ENCODE peak calls at places on chromosomes 12 and 14, in eight cellular contexts. A is WERI-Rb-1, X is amniotic epithelial cell, T is NCI-H2171, D is T follicular helper cell, I is iris pigment epithelial cell, W is mesenchymal stem cell, E is amygdala. Y is an unnamed sample.

GRCh38 chr12:48276621-48277020 is 73.5 kb upstream of the OR10AD1 start:
- DNase-seq in D (no peak), A (no peak), E (no peak), W (no peak), I (no peak), X (no peak), T (no peak), Y (no peak)

GRCh38 chr14:99621948-99622347 is 17.9 kb upstream of the CCDC85C start:
- DNase-seq in T (no peak), W (no peak), D (no peak), X (no peak), I (no peak), A (no peak), E (no peak), Y (no peak)

GRCh38 chr12:103928736-103929050 is 1.5 kb upstream of the HSP90B1 start:
- DNase-seq in I (no peak), T (no peak), X (no peak), D (peak), A (no peak), W (no peak), E (no peak), Y (no peak)

GRCh38 chr12:68113644-68114043 is 45.9 kb downstream of the IFNG start:
- DNase-seq in E (no peak), D (peak), A (peak), X (no peak), W (no peak), T (no peak), I (no peak), Y (peak)

GRCh38 chr14:62138593-62138992 is 376.4 kb downstream of the SNAPC1 start:
- DNase-seq in I (no peak), X (peak), W (no peak), D (no peak), A (peak), E (no peak), T (no peak), Y (no peak)

GRCh38 chr12:62919827-62920226 is 15.1 kb downstream of the PPM1H start:
- DNase-seq in D (no peak), E (no peak), T (peak), X (no peak), I (peak), A (no peak), W (no peak), Y (no peak)

GRCh38 chr12:12224240-12224940 is 42.5 kb downstream of the LRP6 start:
- DNase-seq in W (peak), E (no peak), I (peak), A (no peak), T (no peak), X (peak), D (no peak), Y (no peak)

GRCh38 chr12:95790912-95791849 is 617 bp upstream of the NTN4 start:
- DNase-seq in T (no peak), E (no peak), X (peak), D (no peak), I (no peak), A (peak), W (peak), Y (peak)

GRCh38 chr12:43980627-43981191 is 144.8 kb downstream of the TMEM117 start:
- DNase-seq in W (no peak), A (no peak), T (no peak), E (no peak), I (no peak), X (no peak), D (no peak), Y (no peak)

GRCh38 chr14:30655658-30656057 is 33.5 kb downstream of the SCFD1 start:
- DNase-seq in W (no peak), E (no peak), X (no peak), D (no peak), T (no peak), I (no peak), A (no peak), Y (no peak)

GRCh38 chr14:76919811-76920571 is 93.8 kb downstream of the LRRC74A start:
- DNase-seq in X (peak), A (peak), W (peak), T (peak), D (no peak), E (no peak), I (peak), Y (peak)

GRCh38 chr12:29769162-29769820 is 14.5 kb downstream of the TMTC1 start:
- DNase-seq in I (peak), X (peak), T (no peak), E (no peak), D (no peak), W (peak), A (no peak), Y (no peak)

GRCh38 chr12:128705140-128705539 is 118.6 kb downstream of the SLC15A4 start:
- DNase-seq in D (no peak), T (no peak), E (no peak), I (no peak), X (no peak), A (no peak), W (no peak), Y (no peak)

GRCh38 chr12:104718581-104718980 is 239.5 kb downstream of the SLC41A2 start:
- DNase-seq in A (no peak), T (no peak), X (peak), E (no peak), D (no peak), I (peak), W (no peak), Y (no peak)

GRCh38 chr14:99320105-99320572 is 48.1 kb upstream of the BCL11B start:
- DNase-seq in W (no peak), I (no peak), D (peak), X (no peak), A (peak), E (no peak), T (peak), Y (peak)

GRCh38 chr14:77203611-77204456 is 22.2 kb downstream of the TMEM63C start:
- DNase-seq in W (no peak), X (no peak), E (no peak), D (no peak), I (peak), A (peak), T (peak), Y (peak)

GRCh38 chr12:57522887-57523705 is 472 bp downstream of the MBD6 start:
- DNase-seq in A (peak), D (peak), E (no peak), T (peak), I (peak), W (peak), X (peak), Y (peak)

GRCh38 chr12:124254126-124254525 is 40.8 kb upstream of the RFLNA start:
- DNase-seq in A (no peak), T (no peak), X (no peak), E (no peak), I (no peak), W (no peak), D (no peak), Y (no peak)

GRCh38 chr14:36976571-36977023 is 195.8 kb downstream of the SLC25A21 start:
- DNase-seq in A (no peak), E (no peak), T (no peak), I (peak), D (no peak), W (peak), X (peak), Y (peak)

GRCh38 chr12:77728018-77728417 is 102.7 kb upstream of the NAV3 start:
- DNase-seq in D (no peak), W (no peak), E (no peak), T (no peak), A (no peak), I (no peak), X (peak), Y (no peak)

GRCh38 chr12:11719678-11720099 is 70.2 kb downstream of the ETV6 start:
- DNase-seq in W (peak), D (no peak), E (no peak), A (no peak), T (no peak), I (peak), X (peak), Y (peak)

GRCh38 chr12:65902504-65902903 is 78.2 kb downstream of the HMGA2 start:
- DNase-seq in D (no peak), T (no peak), A (no peak), W (peak), X (peak), I (peak), E (no peak), Y (no peak)

GRCh38 chr12:58922849-58923248 is 2.5 kb upstream of the LRIG3 start:
- DNase-seq in I (peak), D (no peak), T (no peak), A (no peak), W (peak), E (no peak), X (peak), Y (peak)

GRCh38 chr12:6336859-6337744 is 4.8 kb downstream of the TNFRSF1A start:
- DNase-seq in W (no peak), X (no peak), T (no peak), D (peak), A (no peak), E (no peak), I (peak), Y (no peak)

GRCh38 chr12:1519642-1520041 is 74.7 kb downstream of the FBXL14 start:
- DNase-seq in I (no peak), A (no peak), T (no peak), W (no peak), D (no peak), E (no peak), X (no peak), Y (peak)

GRCh38 chr14:104431351-104431928 is 148.1 kb upstream of the C14orf180 start:
- DNase-seq in X (no peak), A (no peak), D (no peak), T (no peak), E (no peak), W (no peak), I (no peak), Y (peak)

GRCh38 chr12:103880299-103881142 is 39.5 kb upstream of the NT5DC3 start:
- DNase-seq in I (peak), W (no peak), D (no peak), T (no peak), E (no peak), X (no peak), A (no peak), Y (no peak)

GRCh38 chr12:96399081-96399918 is 939 bp downstream of the CDK17 start:
- DNase-seq in X (peak), A (peak), W (peak), D (peak), I (peak), T (peak), E (peak), Y (peak)

GRCh38 chr12:110379201-110379600 is 24.3 kb downstream of the ANAPC7 start:
- DNase-seq in I (peak), W (no peak), X (no peak), E (no peak), D (no peak), A (peak), T (no peak), Y (no peak)

GRCh38 chr14:65333926-65334687 is 78.4 kb upstream of the FUT8 start:
- DNase-seq in X (peak), D (no peak), T (no peak), W (peak), E (no peak), I (peak), A (no peak), Y (peak)

GRCh38 chr12:26987634-26988424 is 26.4 kb downstream of the TM7SF3 start:
- DNase-seq in E (no peak), I (peak), W (peak), D (no peak), T (no peak), A (no peak), X (no peak), Y (no peak)

GRCh38 chr14:92513204-92513965 is at the start of gene RIN3:
- DNase-seq in X (peak), W (peak), T (no peak), D (no peak), E (no peak), I (peak), A (no peak), Y (peak)

GRCh38 chr12:62692884-62693283 is 226.3 kb downstream of the MON2 start:
- DNase-seq in I (peak), A (no peak), E (no peak), W (peak), T (no peak), X (peak), D (no peak), Y (no peak)

GRCh38 chr12:76555226-76555767 is 4.3 kb downstream of the OSBPL8 start:
- DNase-seq in T (no peak), X (no peak), I (no peak), D (no peak), A (no peak), W (no peak), E (no peak), Y (no peak)

GRCh38 chr14:76772300-76773187 is 11.3 kb downstream of the VASH1 start:
- DNase-seq in E (no peak), I (peak), A (no peak), T (no peak), D (no peak), W (peak), X (peak), Y (peak)

GRCh38 chr12:122064780-122065588 is 13.6 kb upstream of the MLXIP start:
- DNase-seq in X (peak), W (peak), I (peak), E (no peak), D (no peak), T (no peak), A (peak), Y (peak)

GRCh38 chr14:54312166-54312801 is 84.5 kb upstream of the CDKN3 start:
- DNase-seq in D (no peak), X (peak), E (no peak), T (no peak), A (no peak), W (peak), I (peak), Y (no peak)

Y was measured in endodermal cell.